ENCODE peak calls at places on chromosomes 1 and 21, in ten cellular contexts. X is AG10803; Z is MM.1S; W is GM23248; Q is ascending aorta; C is HepG2; G is adrenal gland; B is prostate gland; N is body of pancreas; K is CD8-positive, alpha-beta memory T cell. F is an unnamed sample.

GRCh38 chr1:91529856-91530255 is 29.2 kb downstream of the CDC7 start:
- DNase-seq in X (peak; percentile 57), G (peak; percentile 37), B (no peak), N (no peak), W (peak; percentile 53), Q (no peak), Z (no peak), K (no peak), C (no peak), F (no peak)

GRCh38 chr1:228048120-228048519 is 34.4 kb upstream of the ARF1 start:
- DNase-seq in K (no peak), G (no peak), C (no peak), Z (no peak), Q (no peak), B (no peak), X (no peak), W (no peak), N (no peak), F (no peak)

GRCh38 chr1:49356594-49356993 is 579.9 kb upstream of the BEND5 start:
- DNase-seq in C (no peak), Q (no peak), G (no peak), B (no peak), N (no peak), Z (no peak), K (no peak), W (no peak), X (no peak), F (no peak)

GRCh38 chr1:223873044-223873443 is 27.3 kb upstream of the TP53BP2 start:
- DNase-seq in K (no peak), Z (no peak), W (peak; percentile 1), G (no peak), C (no peak), X (no peak), N (no peak), B (no peak), Q (no peak), F (no peak)

GRCh38 chr1:32138965-32139364 is 31.1 kb downstream of the KPNA6 start:
- DNase-seq in N (no peak), K (no peak), X (peak; percentile 39), W (peak; percentile 54), B (no peak), C (peak; percentile 57), G (no peak), Z (no peak), Q (no peak), F (no peak)

GRCh38 chr1:9341301-9341845 is 48.7 kb downstream of the SPSB1 start:
- DNase-seq in X (no peak), B (no peak), Q (no peak), C (no peak), K (no peak), W (no peak), G (no peak), Z (no peak), N (no peak), F (no peak)

GRCh38 chr1:159753386-159753785 is 27.4 kb upstream of the DUSP23 start:
- DNase-seq in Z (no peak), B (no peak), K (no peak), W (no peak), Q (no peak), G (no peak), N (peak; percentile 8), C (no peak), X (no peak), F (no peak)

GRCh38 chr1:2279210-2279639 is 51.1 kb downstream of the SKI start:
- DNase-seq in C (no peak), G (peak; percentile 46), B (no peak), X (peak; percentile 94), W (peak; percentile 70), Z (no peak), K (no peak), N (no peak), Q (peak; percentile 79), F (no peak)

GRCh38 chr1:16605532-16605931 is 7.8 kb downstream of the NBPF1 start:
- DNase-seq in C (no peak), K (no peak), N (no peak), X (no peak), W (no peak), G (no peak), Q (peak; percentile 70), B (peak; percentile 7), Z (no peak), F (no peak)

GRCh38 chr1:95905818-95906395 is 671.9 kb downstream of the RWDD3 start:
- DNase-seq in W (no peak), G (no peak), K (no peak), Q (no peak), X (no peak), N (no peak), B (no peak), C (no peak), Z (no peak), F (no peak)

GRCh38 chr1:180927841-180928240 is 15.1 kb downstream of the KIAA1614 start:
- DNase-seq in G (no peak), Q (no peak), B (no peak), C (no peak), N (peak; percentile 31), K (no peak), X (peak; percentile 8), W (peak; percentile 16), Z (no peak), F (no peak)

GRCh38 chr1:180930687-180931086 is 18.0 kb downstream of the KIAA1614 start:
- DNase-seq in G (no peak), W (no peak), K (no peak), Q (no peak), N (no peak), Z (no peak), X (no peak), B (no peak), C (no peak), F (no peak)

GRCh38 chr1:180927348-180927747 is 14.7 kb downstream of the KIAA1614 start:
- DNase-seq in N (no peak), W (no peak), K (no peak), Z (no peak), G (no peak), X (no peak), Q (no peak), C (peak; percentile 28), B (no peak), F (no peak)

GRCh38 chr1:180928272-180929230 is 15.9 kb downstream of the KIAA1614 start:
- DNase-seq in Q (no peak), X (no peak), K (no peak), G (no peak), N (no peak), Z (no peak), C (peak; percentile 55), W (no peak), B (no peak), F (no peak)

DNA sequence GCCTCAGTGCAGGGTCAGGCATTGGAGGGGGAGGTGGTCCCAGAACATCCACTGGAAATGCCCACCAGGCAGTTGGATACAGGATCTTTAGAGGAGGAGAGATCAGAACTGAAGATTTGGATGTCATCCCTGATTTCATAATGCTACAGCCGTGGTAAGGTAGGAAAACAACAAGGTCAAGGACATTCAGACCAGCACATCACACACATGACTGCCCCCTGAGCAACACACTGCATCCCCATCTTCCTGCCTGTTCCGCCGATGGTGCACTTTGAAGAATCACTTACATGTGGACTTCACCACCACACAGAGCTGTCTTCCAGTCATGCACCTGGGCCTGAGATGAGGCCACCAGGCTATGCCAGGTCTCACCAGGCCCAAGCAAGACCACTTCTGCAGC is 16.7 kb downstream of the KIAA1614 start:
- DNase-seq in K (no peak), G (no peak), Q (no peak), X (no peak), C (peak; percentile 44), Z (no peak), B (no peak), N (no peak), W (no peak), F (no peak)
- H3K4me3 ChIP-seq in K (no peak overlapping the region), G (no peak overlapping the region), Q (no peak overlapping the region), X (no peak overlapping the region), C (no peak overlapping the region), Z (no peak overlapping the region), B (no peak overlapping the region), N (no peak overlapping the region), W (no peak overlapping the region), F (no peak overlapping the region)

GRCh38 chr21:26840912-26841311 is 4.3 kb downstream of the ADAMTS1 start:
- DNase-seq in N (peak; percentile 55), G (peak; percentile 22), K (no peak), Q (peak; percentile 90), B (no peak), W (peak; percentile 91), C (no peak), Z (no peak), X (peak; percentile 90), F (no peak)
- H3K4me3 ChIP-seq in N (no peak overlapping the region), G (no peak overlapping the region), K (no peak overlapping the region), Q (peak overlapping the region; percentile 85), B (no peak overlapping the region), W (peak overlapping the region; percentile 93), C (no peak overlapping the region), Z (no peak overlapping the region), X (peak overlapping the region; percentile 98), F (peak overlapping the region; percentile 93)

DNA sequence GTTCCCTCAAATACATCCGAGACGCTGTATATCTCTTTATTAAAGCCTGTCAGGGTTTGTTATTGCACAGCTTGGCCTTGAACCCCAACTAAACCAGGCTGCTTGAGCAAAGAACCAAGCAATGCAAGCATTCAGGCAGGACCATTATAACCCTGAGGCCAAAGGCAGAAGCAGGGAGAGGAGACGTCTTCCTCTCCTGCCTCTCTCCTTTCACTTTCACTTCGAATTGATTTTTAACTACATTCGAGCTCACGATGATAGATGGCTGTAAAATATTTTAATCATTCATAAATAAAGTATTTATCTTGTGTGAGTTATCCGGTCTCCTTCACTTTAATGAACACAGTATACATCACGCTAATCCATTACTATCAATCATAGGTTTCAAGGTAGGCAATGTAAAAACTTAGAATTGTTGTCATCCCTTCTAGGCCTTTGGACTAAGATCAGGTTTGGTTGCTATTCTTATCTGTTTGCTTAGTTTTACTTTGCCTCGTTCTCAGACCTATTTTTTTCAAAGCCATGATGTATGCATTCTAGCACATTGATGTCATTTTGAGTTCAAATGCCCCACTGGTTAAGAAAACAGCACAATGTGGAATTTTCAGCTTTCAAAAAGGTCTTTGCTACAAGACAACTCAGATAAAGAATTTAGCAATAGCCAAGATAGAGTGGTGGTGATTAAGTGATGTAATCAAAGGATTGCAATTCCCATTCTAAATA is 480.2 kb upstream of the RUNX1 start:
- DNase-seq in G (no peak), C (no peak), W (no peak), K (no peak), B (no peak), Z (peak; percentile 77), N (no peak), X (no peak), Q (no peak), F (no peak)
- H3K4me3 ChIP-seq in G (no peak overlapping the region), C (peak overlapping the region; percentile 43), W (no peak overlapping the region), K (peak overlapping the region; percentile 81), B (no peak overlapping the region), Z (peak overlapping the region; percentile 62), N (no peak overlapping the region), X (peak overlapping the region; percentile 44), Q (peak overlapping the region; percentile 49), F (no peak overlapping the region)

GRCh38 chr1:150808134-150808533 is at the start of gene CTSK:
- DNase-seq in N (no peak), G (no peak), X (peak; percentile 51), C (no peak), Z (no peak), Q (peak; percentile 64), B (no peak), K (no peak), W (peak; percentile 77), F (no peak)
- H3K4me3 ChIP-seq in N (no peak within 1 kb of the TSS), G (no peak within 1 kb of the TSS), X (peak within 1 kb of the TSS; percentile 54), C (no peak within 1 kb of the TSS), Z (no peak within 1 kb of the TSS), Q (peak within 1 kb of the TSS; percentile 47), B (peak within 1 kb of the TSS; percentile 4), K (no peak within 1 kb of the TSS), W (peak within 1 kb of the TSS; percentile 72), F (peak within 1 kb of the TSS; percentile 27)